ENCODE peak calls at places on chromosomes 1 and 21, in five cellular contexts. D is HepG2, Z is HCT116, H is K562, I is H1. E is an unnamed sample.

GRCh38 chr1:114131526-114132220 is 22.0 kb downstream of the SYT6 start:
- DNase-seq in Z (no peak), D (no peak), H (no peak), I (no peak), E (no peak)

GRCh38 chr1:116376734-116377096 is 3.7 kb downstream of the ATP1A1 start:
- DNase-seq in Z (no peak), D (no peak), I (no peak), H (no peak), E (peak; percentile 82)

GRCh38 chr1:113226118-113226517 is 153.1 kb downstream of the LRIG2 start:
- DNase-seq in I (no peak), D (no peak), H (no peak), Z (no peak), E (no peak)

GRCh38 chr1:206448471-206448870 is 21.8 kb upstream of the IKBKE start:
- DNase-seq in D (no peak), Z (no peak), I (no peak), H (no peak), E (no peak)

GRCh38 chr1:244365821-244366220 is 85.9 kb downstream of the ADSS2 start:
- DNase-seq in Z (no peak), D (no peak), H (no peak), I (no peak), E (no peak)

GRCh38 chr1:11784993-11785769 is 20.6 kb downstream of the MTHFR start:
- DNase-seq in H (peak; percentile 89), I (peak; percentile 91), D (peak; percentile 64), Z (peak; percentile 19), E (peak; percentile 62)

GRCh38 chr1:203768158-203768725 is 3.3 kb downstream of the LAX1 start:
- DNase-seq in D (no peak), H (no peak), I (no peak), Z (no peak), E (no peak)

GRCh38 chr1:224054611-224055010 is 59.3 kb upstream of the FBXO28 start:
- DNase-seq in I (no peak), H (no peak), D (no peak), Z (no peak), E (no peak)

GRCh38 chr21:14975136-14975905 is 89.5 kb downstream of the NRIP1 start:
- DNase-seq in Z (no peak), D (no peak), H (no peak), I (no peak), E (no peak)

GRCh38 chr1:51564124-51564523 is 45.1 kb upstream of the EPS15 start:
- DNase-seq in I (no peak), D (no peak), H (no peak), Z (no peak), E (no peak)

GRCh38 chr1:91511386-91511785 is 10.7 kb downstream of the CDC7 start:
- DNase-seq in Z (peak; percentile 16), H (peak; percentile 15), I (no peak), D (peak; percentile 35), E (peak; percentile 57)

GRCh38 chr21:31289702-31290101 is 54.4 kb downstream of the TIAM1 start:
- DNase-seq in D (no peak), Z (no peak), H (no peak), I (no peak), E (no peak)

GRCh38 chr1:26785611-26786436 is 1.9 kb upstream of the PIGV start:
- DNase-seq in I (no peak), Z (no peak), H (no peak), D (no peak), E (peak; percentile 76)

GRCh38 chr1:26787381-26787705 is 407 bp upstream of the PIGV start:
- DNase-seq in I (no peak), D (no peak), Z (no peak), H (no peak), E (no peak)

GRCh38 chr1:26787706-26788514 is at the start of gene PIGV:
- DNase-seq in D (peak; percentile 64), H (peak; percentile 95), I (peak; percentile 95), Z (peak; percentile 55), E (peak; percentile 90)

GRCh38 chr1:26788515-26788785 is 700 bp downstream of the PIGV start:
- DNase-seq in I (no peak), H (no peak), D (no peak), Z (no peak), E (no peak)

GRCh38 chr1:26786437-26787380 is 1.0 kb upstream of the PIGV start:
- DNase-seq in D (peak; percentile 71), H (peak; percentile 95), I (peak; percentile 63), Z (no peak), E (peak; percentile 72)
- TF ChIP-seq POLR2A in D (peak; percentile 67), H (peak; percentile 93), I (no peak), Z (peak; percentile 70), E (peak; percentile 77)

GRCh38 chr1:6445062-6445763 is 20.6 kb downstream of the ESPN start:
- DNase-seq in D (peak; percentile 74), I (no peak), Z (no peak), H (peak; percentile 39), E (peak; percentile 35)

GRCh38 chr1:6446665-6447015 is 19.3 kb downstream of the TNFRSF25 start:
- DNase-seq in D (no peak), H (no peak), Z (no peak), I (no peak), E (no peak)

GRCh38 chr1:6448749-6449631 is 17.0 kb downstream of the TNFRSF25 start:
- DNase-seq in D (peak; percentile 50), H (no peak), I (peak; percentile 86), Z (no peak), E (peak; percentile 20)

GRCh38 chr1:6447818-6448748 is 17.9 kb downstream of the TNFRSF25 start:
- DNase-seq in Z (peak; percentile 81), I (peak; percentile 94), H (no peak), D (peak; percentile 81), E (no peak)

DNA sequence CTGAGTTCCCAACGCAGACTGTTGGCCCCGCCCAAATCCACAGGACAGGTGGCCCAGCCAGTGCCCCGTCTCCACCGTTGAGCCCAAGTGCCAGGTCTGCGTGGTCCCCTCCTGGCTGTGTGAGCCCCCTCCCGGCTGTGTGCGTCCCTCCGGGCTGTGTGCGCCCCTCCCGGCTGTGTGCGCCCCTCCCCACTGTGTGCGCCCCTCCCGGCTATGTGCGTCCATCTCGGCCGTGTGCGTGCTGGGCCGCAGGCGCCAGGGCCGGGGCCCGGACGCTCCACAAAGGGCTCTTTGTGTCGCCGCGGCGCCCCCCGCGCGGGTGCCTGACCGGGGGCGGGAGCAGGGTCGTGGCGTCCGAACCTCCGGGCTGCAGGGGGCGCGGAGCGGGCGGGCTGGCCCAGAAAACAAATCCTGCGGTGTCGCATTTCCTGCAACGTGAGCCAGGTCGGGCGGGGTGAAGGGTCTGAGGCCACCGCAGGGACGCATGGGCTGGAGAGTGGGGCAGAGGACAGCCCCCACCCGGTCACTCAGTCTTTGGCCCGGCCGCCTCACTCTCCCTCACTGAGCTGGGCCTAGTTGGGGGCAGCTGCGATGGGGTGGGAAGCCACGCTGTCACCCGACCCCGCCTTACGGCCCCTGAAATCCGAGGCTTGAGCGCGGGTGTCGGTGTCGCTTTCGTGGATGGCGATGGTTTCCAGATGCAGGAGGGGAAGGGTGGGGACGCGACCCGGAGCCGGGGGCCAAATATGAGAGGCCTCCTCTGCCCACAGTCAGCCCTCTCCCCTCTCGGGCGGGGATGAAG is 18.8 kb downstream of the TNFRSF25 start:
- DNase-seq in D (peak; percentile 86), I (peak; percentile 76), H (no peak), Z (no peak), E (no peak)
- TF ChIP-seq EZH2 in D (no peak), I (no peak), H (no peak), Z (no peak), E (peak; percentile 78)

DNA sequence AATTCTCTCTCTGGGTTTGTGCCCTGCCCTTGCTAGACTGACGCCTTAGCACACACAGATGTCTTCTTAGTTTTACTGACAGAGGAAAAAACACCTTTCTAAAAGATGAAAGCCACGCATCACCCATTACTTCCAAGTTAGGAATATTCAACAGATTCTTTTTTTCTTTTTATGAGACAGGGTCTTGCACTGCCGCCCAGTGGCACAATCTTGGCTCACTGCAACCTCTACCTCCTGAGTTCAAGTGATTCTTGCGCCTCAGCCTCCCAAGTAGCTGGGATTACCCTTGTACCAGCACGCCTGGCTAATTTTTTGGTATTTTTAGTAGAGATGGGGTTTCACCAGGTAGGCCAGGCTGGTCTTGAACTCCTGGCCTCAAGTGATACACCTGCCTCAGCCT is 169.2 kb downstream of the APP start:
- DNase-seq in I (no peak), Z (no peak), H (no peak), D (no peak), E (no peak)
- TF ChIP-seq POLR2A in I (no peak), Z (no peak), H (no peak), D (no peak), E (no peak)

GRCh38 chr1:34128186-34128889 is 36.7 kb downstream of the CSMD2 start:
- DNase-seq in I (peak; percentile 34), D (no peak), H (no peak), Z (no peak), E (no peak)

GRCh38 chr1:34131396-34132160 is 33.5 kb downstream of the CSMD2 start:
- DNase-seq in Z (no peak), D (no peak), I (peak; percentile 37), H (no peak), E (no peak)

GRCh38 chr1:34129630-34130029 is 35.4 kb downstream of the CSMD2 start:
- DNase-seq in D (no peak), H (no peak), Z (no peak), I (peak; percentile 40), E (no peak)

GRCh38 chr1:34130306-34130705 is 34.7 kb downstream of the CSMD2 start:
- DNase-seq in Z (no peak), I (no peak), D (no peak), H (no peak), E (no peak)

DNA sequence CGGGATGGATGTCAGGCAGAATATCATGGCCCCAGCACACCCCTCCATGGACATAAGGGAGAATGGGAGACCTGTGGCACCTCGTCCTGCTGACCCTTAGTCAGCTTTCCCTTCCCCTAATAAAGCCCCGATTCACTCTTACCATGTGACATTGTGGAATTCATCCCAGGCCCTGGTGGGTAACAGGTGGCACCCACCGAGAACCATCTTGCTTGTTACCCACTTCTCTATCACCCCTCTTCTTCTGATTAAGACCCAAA is 32.9 kb downstream of the CSMD2 start:
- DNase-seq in H (no peak), I (peak; percentile 14), D (no peak), Z (no peak), E (no peak)
- TF ChIP-seq EZH2 in H (no peak), I (no peak), D (no peak), Z (no peak), E (no peak)

DNA sequence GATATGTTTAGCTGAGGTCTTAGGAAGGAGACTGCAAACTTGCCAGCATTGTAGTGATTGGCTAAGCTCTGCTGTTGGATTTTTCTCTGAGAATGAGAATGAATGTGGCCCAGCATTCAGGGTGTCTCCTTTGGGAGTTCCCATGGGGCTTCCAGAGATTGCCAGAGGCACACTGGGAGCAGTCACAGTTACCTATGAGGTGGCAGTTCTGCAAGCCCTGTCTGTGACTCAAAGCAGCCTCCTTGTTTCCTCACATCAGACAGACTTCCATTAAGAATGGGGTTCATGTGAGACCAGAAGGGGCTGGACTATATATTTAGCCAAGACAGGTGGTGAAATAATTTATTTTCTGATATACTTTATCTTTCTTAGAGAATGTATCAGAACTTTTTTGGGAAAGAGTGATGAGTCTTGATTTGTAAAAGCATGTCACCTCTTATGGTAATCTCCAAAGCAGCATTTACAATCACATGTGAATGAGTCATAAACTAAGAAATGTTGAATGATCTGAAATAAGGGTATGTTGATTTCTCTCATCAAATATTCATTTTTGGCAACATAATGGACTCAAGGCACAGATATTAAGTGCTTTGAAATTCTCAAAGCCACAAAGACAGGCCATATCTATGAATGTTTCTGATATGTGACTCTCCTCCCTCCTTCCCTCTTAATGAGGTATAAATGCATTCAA is 9.5 kb upstream of the SLC19A2 start:
- DNase-seq in I (no peak), D (no peak), Z (no peak), H (no peak), E (no peak)
- TF ChIP-seq POLR2A in I (no peak), D (no peak), Z (no peak), H (no peak), E (no peak)